ENCODE peak calls at places on chromosomes 6 and 20, in six cellular contexts. C is activated CD4-positive, CD25-positive, alpha-beta regulatory T cell; E is HTR-8/SVneo; S is ACHN; L is Panc1; K is M059J. H is an unnamed sample.

GRCh38 chr6:138647006-138647405 is 126.6 kb upstream of the CCDC28A start:
- DNase-seq in C (no peak), E (no peak), S (no peak), L (no peak), K (peak; percentile 89), H (no peak)

GRCh38 chr6:20400476-20401402 is 940 bp upstream of the E2F3 start:
- DNase-seq in C (no peak), E (peak; percentile 71), S (peak; percentile 45), L (peak; percentile 2), K (peak; percentile 49), H (no peak)

GRCh38 chr6:140846518-140847277 is 1286.0 kb upstream of the GJE1 start:
- DNase-seq in C (no peak), E (no peak), S (no peak), L (no peak), K (peak; percentile 75), H (no peak)

GRCh38 chr6:136225496-136225895 is 24.6 kb downstream of the MTFR2 start:
- DNase-seq in C (no peak), E (no peak), S (no peak), L (no peak), K (peak; percentile 41), H (no peak)

GRCh38 chr6:51892750-51893149 is 194.7 kb downstream of the PKHD1 start:
- DNase-seq in C (no peak), E (no peak), S (no peak), L (no peak), K (peak; percentile 5), H (no peak)

GRCh38 chr6:10610289-10610688 is 84.1 kb downstream of the C6orf52 start:
- DNase-seq in C (no peak), E (no peak), S (no peak), L (no peak), K (no peak), H (no peak)

GRCh38 chr6:46879003-46879402 is 42.7 kb downstream of the ADGRF5 start:
- DNase-seq in C (no peak), E (no peak), S (no peak), L (no peak), K (no peak), H (no peak)

GRCh38 chr6:160079686-160080043 is 42.0 kb upstream of the SLC22A1 start:
- DNase-seq in C (no peak), E (no peak), S (no peak), L (no peak), K (no peak), H (no peak)

GRCh38 chr6:162068340-162068739 is 659.2 kb downstream of the PRKN start:
- DNase-seq in C (no peak), E (no peak), S (no peak), L (no peak), K (no peak), H (no peak)

GRCh38 chr6:144845181-144845580 is 560.0 kb downstream of the UTRN start:
- DNase-seq in C (no peak), E (no peak), S (no peak), L (no peak), K (no peak), H (no peak)

GRCh38 chr20:46206025-46206424 is 87.9 kb downstream of the CD40 start:
- DNase-seq in C (no peak), E (peak; percentile 83), S (peak; percentile 47), L (peak; percentile 25), K (peak; percentile 94), H (no peak)

GRCh38 chr6:111825439-111825838 is 47.8 kb downstream of the FYN start:
- DNase-seq in C (no peak), E (no peak), S (no peak), L (no peak), K (no peak), H (no peak)

GRCh38 chr6:111996159-111996558 is 57.7 kb upstream of the CCN6 start:
- DNase-seq in C (no peak), E (no peak), S (no peak), L (no peak), K (no peak), H (no peak)

GRCh38 chr6:169852504-169853195 is 101.2 kb downstream of the ERMARD start:
- DNase-seq in C (no peak), E (no peak), S (no peak), L (no peak), K (peak; percentile 54), H (no peak)

GRCh38 chr6:3193102-3193837 is 34.2 kb downstream of the TUBB2B start:
- DNase-seq in C (no peak), E (no peak), S (no peak), L (no peak), K (no peak), H (no peak)

GRCh38 chr20:37529968-37530600 is 2.4 kb upstream of the BLCAP start:
- DNase-seq in C (no peak), E (no peak), S (no peak), L (no peak), K (no peak), H (no peak)

GRCh38 chr20:58004900-58005299 is 223.6 kb downstream of the ANKRD60 start:
- DNase-seq in C (no peak), E (no peak), S (no peak), L (no peak), K (no peak), H (no peak)

GRCh38 chr6:149963212-149963461 is 606 bp upstream of the ULBP1 start:
- DNase-seq in C (no peak), E (peak; percentile 56), S (peak; percentile 83), L (peak; percentile 10), K (peak; percentile 89), H (no peak)

GRCh38 chr6:52526634-52527033 is 50.2 kb downstream of the TRAM2 start:
- DNase-seq in C (no peak), E (no peak), S (no peak), L (no peak), K (no peak), H (no peak)